ENCODE peak calls at places on chromosomes 16 and 17, in six cellular contexts. H, E, T, M, O and K are unnamed samples.

GRCh38 chr17:29617125-29617480 is 5.6 kb downstream of the CORO6 start:
- DNase-seq in H (peak), E (peak), O (peak), T (peak), M (peak), K (peak)

GRCh38 chr16:3602320-3602653 is 9.1 kb downstream of the SLX4 start:
- DNase-seq in H (no peak), M (no peak), O (no peak), T (no peak), E (no peak), K (no peak)

GRCh38 chr16:50502616-50503000 is 45.6 kb upstream of the NKD1 start:
- DNase-seq in O (no peak), H (no peak), T (no peak), M (no peak), E (no peak), K (no peak)

GRCh38 chr16:1133810-1134520 is 18.9 kb upstream of the CACNA1H start:
- DNase-seq in E (no peak), M (no peak), T (no peak), H (no peak), O (no peak), K (no peak)

GRCh38 chr16:87383522-87384161 is at the start of gene FBXO31:
- DNase-seq in M (peak), T (peak), E (peak), O (peak), H (peak), K (peak)

GRCh38 chr17:62807812-62808575 is at the start of gene MARCHF10:
- DNase-seq in M (no peak), T (no peak), O (peak), E (no peak), H (peak), K (peak)

GRCh38 chr17:8248751-8249607 is at the start of gene PFAS:
- DNase-seq in M (peak), H (peak), T (peak), E (peak), O (peak), K (peak)

GRCh38 chr17:60577147-60577925 is 22.7 kb upstream of the PPM1D start:
- DNase-seq in E (no peak), O (no peak), H (no peak), T (peak), M (no peak), K (no peak)

GRCh38 chr16:79834720-79835119 is 234.2 kb upstream of the MAF start:
- DNase-seq in M (no peak), O (no peak), E (no peak), H (no peak), T (no peak), K (no peak)

GRCh38 chr17:76678330-76678729 is 32.4 kb downstream of the MXRA7 start:
- DNase-seq in O (no peak), T (no peak), M (no peak), E (no peak), H (peak), K (no peak)

GRCh38 chr17:76529643-76530488 is 7.6 kb downstream of the CYGB start:
- DNase-seq in T (peak), H (no peak), O (no peak), E (peak), M (peak), K (no peak)

GRCh38 chr17:20191066-20191465 is 181.9 kb downstream of the SPECC1 start:
- DNase-seq in T (peak), H (no peak), O (no peak), E (no peak), M (no peak), K (no peak)

GRCh38 chr17:15381707-15382106 is 40.3 kb upstream of the TEKT3 start:
- DNase-seq in E (no peak), T (no peak), M (no peak), O (no peak), H (no peak), K (no peak)

GRCh38 chr16:81629896-81630631 is 149.0 kb upstream of the PLCG2 start:
- DNase-seq in O (no peak), E (no peak), M (no peak), T (no peak), H (no peak), K (no peak)

GRCh38 chr16:79175286-79176057 is 425.1 kb downstream of the MAF start:
- DNase-seq in T (no peak), O (no peak), H (no peak), E (no peak), M (no peak), K (no peak)

GRCh38 chr17:65062168-65062915 is 5.8 kb upstream of the GNA13 start:
- DNase-seq in M (no peak), H (no peak), T (no peak), E (no peak), O (no peak), K (no peak)

GRCh38 chr17:16920628-16921020 is 51.3 kb downstream of the TNFRSF13B start:
- DNase-seq in M (no peak), E (no peak), T (no peak), H (no peak), O (no peak), K (no peak)

GRCh38 chr17:67575325-67575724 is 142.4 kb upstream of the NOL11 start:
- DNase-seq in T (no peak), O (no peak), M (no peak), E (no peak), H (no peak), K (no peak)

GRCh38 chr17:30950669-30951399 is 20.0 kb upstream of the RNF135 start:
- DNase-seq in T (peak), E (no peak), H (no peak), M (no peak), O (no peak), K (no peak)

GRCh38 chr17:55159251-55159650 is 105.5 kb upstream of the HLF start:
- DNase-seq in E (no peak), T (no peak), H (no peak), M (no peak), O (no peak), K (no peak)

GRCh38 chr16:69930117-69930776 is 20.9 kb upstream of the CLEC18A start:
- DNase-seq in M (peak), T (peak), E (no peak), O (peak), H (peak), K (peak)

GRCh38 chr17:27288183-27288582 is 5.7 kb upstream of the WSB1 start:
- DNase-seq in O (no peak), E (no peak), T (no peak), M (no peak), H (no peak), K (no peak)

GRCh38 chr17:13182450-13182849 is 164.6 kb upstream of the ELAC2 start:
- DNase-seq in T (no peak), H (no peak), M (no peak), O (no peak), E (no peak), K (no peak)

GRCh38 chr17:41972571-41973411 is 6.2 kb downstream of the CNP start:
- DNase-seq in M (no peak), T (no peak), O (no peak), E (no peak), H (no peak), K (no peak)

GRCh38 chr17:77353684-77354419 is 213.1 kb downstream of the SEC14L1 start:
- DNase-seq in O (no peak), H (no peak), T (peak), E (no peak), M (no peak), K (no peak)

GRCh38 chr16:89256651-89257254 is 39.2 kb downstream of the ZNF778 start:
- DNase-seq in M (no peak), H (peak), O (peak), T (peak), E (peak), K (peak)

GRCh38 chr17:44362479-44362963 is 1.1 kb downstream of the FAM171A2 start:
- DNase-seq in H (no peak), T (no peak), O (no peak), E (no peak), M (no peak), K (no peak)

GRCh38 chr16:48366165-48367093 is 18.8 kb downstream of the SIAH1 start:
- DNase-seq in M (no peak), E (peak), H (peak), T (peak), O (no peak), K (peak)

GRCh38 chr17:18100616-18101015 is 7.9 kb upstream of the MYO15A start:
- DNase-seq in E (no peak), H (no peak), M (no peak), T (no peak), O (no peak), K (no peak)

GRCh38 chr16:85423631-85424030 is 189.5 kb upstream of the GSE1 start:
- DNase-seq in E (no peak), M (no peak), H (no peak), T (no peak), O (no peak), K (no peak)

GRCh38 chr17:77100009-77100408 is 40.8 kb upstream of the SEC14L1 start:
- DNase-seq in T (no peak), H (no peak), O (no peak), E (no peak), M (no peak), K (no peak)

GRCh38 chr17:59846391-59847165 is 46.2 kb downstream of the TUBD1 start:
- DNase-seq in H (no peak), E (peak), O (no peak), M (no peak), T (peak), K (no peak)

GRCh38 chr17:37532751-37533150 is 43.1 kb downstream of the DUSP14 start:
- DNase-seq in O (no peak), H (no peak), E (no peak), M (no peak), T (no peak), K (no peak)